ENCODE peak calls at places on chromosomes 13 and 19, in eight cellular contexts. N is breast epithelium, G is IMR-90, Y is spleen, X is heart right ventricle, U is heart left ventricle, W is right atrium auricular region, L is SK-N-SH. P is an unnamed sample. For H3K9me3, the result is how much of the 10 kb centered on the place peaks cover.

GRCh38 chr19:12647490-12648071 is 19.0 kb downstream of the MAN2B1 start:
- DNase-seq in N (peak), G (no peak), Y (peak), X (no peak), U (peak), W (no peak), L (peak), P (peak)

GRCh38 chr13:49958321-49958720 is 22.2 kb upstream of the SPRYD7 start:
- DNase-seq in N (no peak), G (peak), Y (no peak), X (no peak), U (no peak), W (no peak), L (no peak), P (no peak)

GRCh38 chr13:111248822-111249221 is 71.6 kb upstream of the TEX29 start:
- DNase-seq in N (no peak), G (no peak), Y (no peak), X (no peak), U (no peak), W (no peak), L (no peak), P (no peak)

GRCh38 chr19:19485998-19486290 is 29.4 kb downstream of the TSSK6 start:
- DNase-seq in N (no peak), G (no peak), Y (no peak), X (no peak), U (no peak), W (no peak), L (no peak), P (no peak)

GRCh38 chr13:36420437-36420891 is 11.8 kb upstream of the CCNA1 start:
- DNase-seq in N (peak), G (peak), Y (peak), X (peak), U (peak), W (peak), L (peak), P (peak)

GRCh38 chr13:19573072-19573716 is 11.9 kb upstream of the TPTE2 start:
- DNase-seq in N (no peak), G (no peak), Y (no peak), X (no peak), U (no peak), W (no peak), L (no peak), P (no peak)

GRCh38 chr19:18117692-18118378 is 20.3 kb downstream of the MAST3 start:
- DNase-seq in N (peak), G (peak), Y (peak), X (peak), U (peak), W (peak), L (peak), P (peak)

GRCh38 chr19:1747285-1748114 is 5.8 kb upstream of the ONECUT3 start:
- DNase-seq in N (no peak), G (peak), Y (no peak), X (no peak), U (no peak), W (no peak), L (no peak), P (no peak)

GRCh38 chr13:66992183-66992582 is 238.0 kb downstream of the PCDH9 start:
- DNase-seq in N (no peak), G (peak), Y (no peak), X (no peak), U (no peak), W (no peak), L (no peak), P (no peak)

GRCh38 chr13:30125422-30126073 is 181.8 kb downstream of the KATNAL1 start:
- DNase-seq in N (no peak), G (peak), Y (no peak), X (no peak), U (no peak), W (no peak), L (no peak), P (no peak)

GRCh38 chr13:48746816-48747215 is 93.1 kb downstream of the CYSLTR2 start:
- DNase-seq in N (no peak), G (no peak), Y (no peak), X (no peak), U (peak), W (no peak), L (no peak), P (no peak)

GRCh38 chr13:48748681-48749080 is 95.0 kb downstream of the CYSLTR2 start:
- DNase-seq in N (no peak), G (peak), Y (no peak), X (no peak), U (no peak), W (no peak), L (no peak), P (no peak)

GRCh38 chr13:48749144-48749543 is 95.4 kb downstream of the CYSLTR2 start:
- DNase-seq in N (no peak), G (peak), Y (no peak), X (no peak), U (peak), W (no peak), L (no peak), P (no peak)

GRCh38 chr13:48749699-48750473 is 96.2 kb downstream of the CYSLTR2 start:
- DNase-seq in N (no peak), G (peak), Y (no peak), X (peak), U (peak), W (peak), L (peak), P (peak)

DNA sequence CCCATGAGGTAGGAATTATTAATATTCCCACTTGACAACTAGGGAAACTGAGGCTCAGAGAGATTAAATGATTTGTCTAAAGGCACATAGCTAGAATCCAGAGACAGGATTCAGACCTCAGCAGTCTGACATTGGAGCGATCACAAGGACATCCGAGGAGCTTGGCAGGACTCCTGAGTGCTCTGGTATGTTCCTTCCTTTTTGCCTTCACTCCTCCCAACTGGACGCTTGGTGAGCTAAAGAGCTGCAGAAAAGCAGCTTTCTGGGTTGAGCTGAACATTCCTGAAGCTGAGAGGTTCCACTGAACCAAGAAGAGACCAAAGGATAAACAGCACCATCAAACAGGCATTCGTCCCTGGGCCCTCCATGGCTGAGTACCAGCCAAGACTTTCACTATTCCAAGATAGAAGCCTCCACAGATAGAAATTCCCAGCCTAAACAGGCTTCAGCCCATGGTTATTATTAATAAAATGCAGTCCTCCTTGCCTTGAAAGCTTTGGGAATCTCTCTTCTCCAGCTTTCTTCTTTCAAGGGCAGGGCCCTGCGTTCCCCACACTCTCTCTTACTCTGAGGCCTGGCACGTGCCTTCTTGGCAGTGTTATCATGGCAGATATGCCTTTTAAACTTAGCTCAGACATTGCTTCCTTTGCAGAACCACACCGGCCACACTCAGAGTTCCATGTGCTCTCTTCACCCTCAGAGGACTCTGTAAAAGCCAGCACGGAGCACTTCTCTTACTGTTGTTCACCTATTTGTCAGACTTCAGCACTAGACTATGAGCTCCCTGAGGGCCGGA is 97.1 kb downstream of the CYSLTR2 start:
- DNase-seq in N (no peak), G (no peak), Y (no peak), X (peak), U (peak), W (peak), L (no peak), P (peak)
- TF ChIP-seq CTCF in N (no peak), G (no peak), Y (no peak), X (no peak), U (no peak), W (peak), L (no peak), P (no peak)

GRCh38 chr19:42032428-42032827 is 37.6 kb downstream of the GRIK5 start:
- DNase-seq in N (no peak), G (no peak), Y (no peak), X (no peak), U (no peak), W (no peak), L (no peak), P (no peak)
- H3K4me3 ChIP-seq in N (no peak), G (no peak), Y (no peak), X (no peak), U (no peak), W (no peak), L (no peak), P (no peak)

GRCh38 chr19:58046856-58047255 is 12.2 kb upstream of the ZNF135 start:
- DNase-seq in N (no peak), G (no peak), Y (no peak), X (no peak), U (no peak), W (no peak), L (no peak), P (no peak)

GRCh38 chr19:58045411-58046050 is 11.7 kb downstream of the ZSCAN1 start:
- DNase-seq in N (no peak), G (no peak), Y (no peak), X (no peak), U (no peak), W (no peak), L (no peak), P (no peak)

GRCh38 chr19:58042709-58043340 is 9.0 kb downstream of the ZSCAN1 start:
- DNase-seq in N (no peak), G (no peak), Y (no peak), X (no peak), U (no peak), W (no peak), L (no peak), P (no peak)

GRCh38 chr19:58044391-58044790 is 10.6 kb downstream of the ZSCAN1 start:
- DNase-seq in N (no peak), G (no peak), Y (no peak), X (no peak), U (no peak), W (no peak), L (no peak), P (no peak)

GRCh38 chr19:58044886-58045285 is 11.1 kb downstream of the ZSCAN1 start:
- DNase-seq in N (no peak), G (no peak), Y (no peak), X (no peak), U (no peak), W (no peak), L (no peak), P (no peak)
- H3K9me3 ChIP-seq in N (half or more), G (half or more), Y (half or more), X (half or more), U (under half), W (half or more), L (under half), P (half or more)

GRCh38 chr13:23512762-23513395 is 57.3 kb upstream of the TNFRSF19 start:
- DNase-seq in N (no peak), G (no peak), Y (no peak), X (no peak), U (no peak), W (no peak), L (no peak), P (no peak)
- TF ChIP-seq CTCF in N (no peak), G (peak), Y (no peak), X (no peak), U (peak), W (peak), L (peak), P (no peak)

DNA sequence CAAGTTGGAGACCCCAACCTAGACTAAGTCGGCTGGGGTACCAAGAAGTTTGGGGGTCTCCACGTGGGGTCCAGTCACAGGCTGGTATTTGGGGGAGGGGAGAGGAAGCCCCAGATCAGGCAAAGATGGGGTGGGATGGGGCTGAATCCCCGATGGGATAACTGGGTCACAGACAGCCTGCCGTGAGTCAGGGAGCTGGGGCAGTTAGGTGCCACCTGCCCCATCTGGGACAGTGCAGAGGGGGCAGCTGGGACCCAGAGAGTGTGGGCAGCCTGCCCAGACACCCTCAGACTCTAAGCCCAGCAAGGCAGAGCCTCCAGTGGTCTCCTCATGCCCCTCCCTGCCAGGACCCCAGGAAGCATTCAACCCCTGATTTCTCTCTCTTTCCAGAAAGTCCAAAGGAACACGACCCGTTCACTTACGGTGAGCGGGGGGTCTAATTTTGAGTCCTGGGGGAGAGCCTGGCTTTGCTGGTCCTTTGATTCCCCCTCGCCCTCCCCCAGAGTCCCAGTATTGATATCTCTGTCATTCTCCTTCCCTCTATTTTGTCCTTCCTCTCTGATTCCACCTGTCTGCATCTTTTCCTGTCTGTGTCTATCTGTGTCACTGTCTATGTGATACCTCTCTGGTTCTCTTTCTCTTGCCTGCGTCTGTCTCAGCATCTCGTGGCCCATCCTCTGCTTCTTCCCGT is 1.7 kb downstream of the FXYD1 start:
- DNase-seq in N (no peak), G (no peak), Y (no peak), X (no peak), U (peak), W (no peak), L (no peak), P (no peak)
- H3K4me3 ChIP-seq in N (peak), G (no peak), Y (no peak), X (peak), U (peak), W (peak), L (no peak), P (peak)

GRCh38 chr13:94704347-94705080 is 7.8 kb downstream of the SOX21 start:
- DNase-seq in N (no peak), G (no peak), Y (no peak), X (no peak), U (no peak), W (no peak), L (peak), P (no peak)

GRCh38 chr13:94703271-94703670 is 9.1 kb downstream of the SOX21 start:
- DNase-seq in N (no peak), G (no peak), Y (no peak), X (no peak), U (no peak), W (no peak), L (peak), P (no peak)

GRCh38 chr13:94702181-94703041 is 9.9 kb downstream of the SOX21 start:
- DNase-seq in N (no peak), G (no peak), Y (no peak), X (no peak), U (no peak), W (no peak), L (peak), P (no peak)

GRCh38 chr13:94705081-94705751 is 7.1 kb downstream of the SOX21 start:
- DNase-seq in N (no peak), G (no peak), Y (no peak), X (no peak), U (no peak), W (no peak), L (peak), P (no peak)

GRCh38 chr13:94703721-94704314 is 8.5 kb downstream of the SOX21 start:
- DNase-seq in N (no peak), G (no peak), Y (no peak), X (no peak), U (no peak), W (no peak), L (peak), P (no peak)
- H3K9me3 ChIP-seq in N (under half), G (under half), Y (under half), X (under half), U (under half), W (under half), L (under half), P (under half)

GRCh38 chr13:94272038-94272437 is 207.4 kb downstream of the DCT start:
- DNase-seq in N (no peak), G (peak), Y (no peak), X (no peak), U (no peak), W (no peak), L (no peak), P (no peak)
- TF ChIP-seq CTCF in N (no peak), G (no peak), Y (no peak), X (no peak), U (no peak), W (no peak), L (no peak), P (no peak)

GRCh38 chr13:93305886-93306285 is 79.3 kb downstream of the GPC6 start:
- DNase-seq in N (no peak), G (peak), Y (no peak), X (no peak), U (no peak), W (no peak), L (no peak), P (no peak)
- H3K4me3 ChIP-seq in N (no peak), G (no peak), Y (no peak), X (no peak), U (no peak), W (no peak), L (no peak), P (no peak)

DNA sequence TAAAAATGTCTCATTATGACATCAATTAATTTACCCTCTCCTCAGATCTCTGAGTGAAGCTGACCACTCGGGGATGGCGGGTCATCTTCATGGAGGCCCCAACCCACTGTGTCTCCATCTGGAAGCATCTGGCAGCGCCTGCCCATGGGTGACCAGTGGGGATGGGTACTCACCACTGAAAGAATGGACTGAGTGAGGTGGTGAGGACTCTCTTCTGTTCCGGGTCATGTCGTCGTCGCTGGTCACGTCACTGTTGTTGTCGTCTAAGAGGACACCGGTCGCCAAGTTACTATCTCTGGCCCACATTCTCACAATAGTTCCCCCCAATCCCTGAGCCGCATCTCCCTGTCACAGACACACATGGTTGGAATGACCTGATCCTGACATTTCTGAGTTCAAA is 17.1 kb downstream of the PEG3 start:
- DNase-seq in N (no peak), G (no peak), Y (no peak), X (no peak), U (no peak), W (no peak), L (no peak), P (no peak)
- H3K9me3 ChIP-seq in N (under half), G (half or more), Y (half or more), X (under half), U (under half), W (under half), L (under half), P (under half)

P was measured in tibial artery.